ENCODE peak calls at places on chromosome 9, in eight cellular contexts. E, Q, H, N, L, Z, C and K are unnamed samples.

GRCh38 chr9:136726631-136727191 is 14.3 kb downstream of the DIPK1B start:
- DNase-seq in E (no peak), Q (no peak), H (no peak), N (no peak), L (peak), Z (no peak), C (peak), K (peak)

GRCh38 chr9:36995927-36996471 is 38.1 kb downstream of the PAX5 start:
- DNase-seq in E (peak), Q (peak), H (peak), N (peak), L (peak), Z (peak), C (no peak), K (peak)

GRCh38 chr9:133714606-133715294 is 23.4 kb downstream of the SARDH start:
- DNase-seq in E (no peak), Q (no peak), H (no peak), N (no peak), L (no peak), Z (no peak), C (no peak), K (no peak)

GRCh38 chr9:5231212-5231611 is at the start of gene INSL4:
- DNase-seq in E (no peak), Q (no peak), H (no peak), N (no peak), L (no peak), Z (peak), C (no peak), K (no peak)

GRCh38 chr9:899440-900184 is 58.1 kb downstream of the DMRT1 start:
- DNase-seq in E (peak), Q (peak), H (no peak), N (no peak), L (peak), Z (no peak), C (peak), K (peak)

GRCh38 chr9:100112677-100113336 is 13.8 kb downstream of the INVS start:
- DNase-seq in E (no peak), Q (no peak), H (no peak), N (no peak), L (no peak), Z (no peak), C (no peak), K (no peak)

GRCh38 chr9:24189986-24190385 is 355.7 kb downstream of the IZUMO3 start:
- DNase-seq in E (no peak), Q (no peak), H (no peak), N (no peak), L (no peak), Z (no peak), C (no peak), K (no peak)

GRCh38 chr9:89529243-89530030 is 31.5 kb upstream of the SEMA4D start:
- DNase-seq in E (no peak), Q (no peak), H (no peak), N (no peak), L (no peak), Z (no peak), C (no peak), K (no peak)

GRCh38 chr9:90085633-90086032 is 480.8 kb downstream of the GADD45G start:
- DNase-seq in E (no peak), Q (no peak), H (no peak), N (no peak), L (no peak), Z (no peak), C (no peak), K (no peak)

GRCh38 chr9:93100265-93100636 is 4.2 kb downstream of the CARD19 start:
- DNase-seq in E (no peak), Q (no peak), H (no peak), N (no peak), L (no peak), Z (no peak), C (no peak), K (no peak)